ENCODE peak calls at places on chromosomes 3 and 15, in ten cellular contexts. A, R, E, X, U, G, L, H, B and Z are unnamed samples.

GRCh38 chr3:16788440-16789057 is 96.2 kb upstream of the PLCL2 start:
- DNase-seq in A (no peak), R (no peak), E (no peak), X (no peak), U (no peak), G (no peak), L (peak), H (no peak), B (no peak), Z (no peak)

GRCh38 chr3:71189480-71189879 is 394.0 kb downstream of the FOXP1 start:
- DNase-seq in A (peak), R (no peak), E (no peak), X (no peak), U (no peak), G (no peak), L (peak), H (no peak), B (no peak), Z (no peak)

GRCh38 chr3:4983739-4984510 is 4.7 kb downstream of the BHLHE40 start:
- DNase-seq in A (peak), R (no peak), E (peak), X (no peak), U (peak), G (peak), L (no peak), H (no peak), B (peak), Z (no peak)

GRCh38 chr3:25174251-25174650 is 253.8 kb upstream of the RARB start:
- DNase-seq in A (no peak), R (no peak), E (no peak), X (no peak), U (no peak), G (no peak), L (no peak), H (no peak), B (no peak), Z (no peak)

GRCh38 chr15:62469874-62470688 is 305.0 kb upstream of the C2CD4B start:
- DNase-seq in A (peak), R (no peak), E (peak), X (no peak), U (no peak), G (no peak), L (no peak), H (no peak), B (no peak), Z (no peak)

GRCh38 chr3:158909870-158910269 is 108.0 kb downstream of the MFSD1 start:
- DNase-seq in A (no peak), R (no peak), E (no peak), X (no peak), U (no peak), G (no peak), L (no peak), H (no peak), B (no peak), Z (no peak)

GRCh38 chr3:119595639-119596329 is 1.9 kb upstream of the PLA1A start:
- DNase-seq in A (no peak), R (no peak), E (no peak), X (no peak), U (no peak), G (no peak), L (peak), H (no peak), B (no peak), Z (no peak)

GRCh38 chr3:156305672-156306071 is 185.3 kb downstream of the KCNAB1 start:
- DNase-seq in A (no peak), R (no peak), E (no peak), X (no peak), U (no peak), G (no peak), L (no peak), H (no peak), B (no peak), Z (no peak)

GRCh38 chr3:97711664-97712063 is 52.9 kb upstream of the ARL6 start:
- DNase-seq in A (no peak), R (no peak), E (no peak), X (no peak), U (no peak), G (no peak), L (no peak), H (no peak), B (no peak), Z (no peak)

GRCh38 chr3:143063018-143063417 is 56.6 kb upstream of the CHST2 start:
- DNase-seq in A (peak), R (no peak), E (no peak), X (no peak), U (no peak), G (no peak), L (no peak), H (no peak), B (no peak), Z (peak)

GRCh38 chr3:122030381-122031122 is 8.5 kb upstream of the ILDR1 start:
- DNase-seq in A (peak), R (no peak), E (no peak), X (no peak), U (peak), G (no peak), L (peak), H (no peak), B (no peak), Z (peak)

GRCh38 chr3:151305778-151306157 is 10.9 kb downstream of the GPR87 start:
- DNase-seq in A (peak), R (no peak), E (no peak), X (no peak), U (no peak), G (no peak), L (no peak), H (no peak), B (no peak), Z (no peak)

GRCh38 chr15:77454956-77455355 is 34.3 kb downstream of the HMG20A start:
- DNase-seq in A (no peak), R (no peak), E (no peak), X (no peak), U (no peak), G (no peak), L (no peak), H (no peak), B (no peak), Z (no peak)

GRCh38 chr3:155605571-155605970 is 139.3 kb downstream of the PLCH1 start:
- DNase-seq in A (no peak), R (no peak), E (no peak), X (no peak), U (no peak), G (no peak), L (no peak), H (no peak), B (no peak), Z (no peak)

GRCh38 chr3:147360936-147361670 is 45.2 kb downstream of the ZIC4 start:
- DNase-seq in A (no peak), R (peak), E (no peak), X (no peak), U (no peak), G (no peak), L (no peak), H (no peak), B (no peak), Z (no peak)

GRCh38 chr3:43695443-43695842 is 4.7 kb downstream of the ABHD5 start:
- DNase-seq in A (peak), R (no peak), E (no peak), X (no peak), U (no peak), G (no peak), L (peak), H (no peak), B (no peak), Z (no peak)

GRCh38 chr15:74497584-74497983 is 36.6 kb upstream of the UBL7 start:
- DNase-seq in A (no peak), R (peak), E (no peak), X (no peak), U (no peak), G (no peak), L (no peak), H (no peak), B (peak), Z (no peak)

GRCh38 chr3:183279371-183279770 is 26.3 kb downstream of the B3GNT5 start:
- DNase-seq in A (no peak), R (no peak), E (no peak), X (no peak), U (no peak), G (no peak), L (no peak), H (no peak), B (no peak), Z (no peak)

GRCh38 chr3:137765310-137766033 is 1.4 kb downstream of the SOX14 start:
- DNase-seq in A (no peak), R (no peak), E (no peak), X (no peak), U (no peak), G (no peak), L (no peak), H (no peak), B (no peak), Z (no peak)

GRCh38 chr3:123419850-123420292 is 29.0 kb downstream of the ADCY5 start:
- DNase-seq in A (no peak), R (no peak), E (peak), X (no peak), U (no peak), G (no peak), L (no peak), H (no peak), B (no peak), Z (no peak)

GRCh38 chr3:143586565-143586964 is 261.7 kb downstream of the SLC9A9 start:
- DNase-seq in A (no peak), R (no peak), E (no peak), X (no peak), U (no peak), G (no peak), L (no peak), H (no peak), B (no peak), Z (no peak)

GRCh38 chr15:74035121-74035829 is 40.8 kb downstream of the PML start:
- DNase-seq in A (no peak), R (no peak), E (no peak), X (no peak), U (no peak), G (no peak), L (no peak), H (no peak), B (no peak), Z (no peak)

GRCh38 chr15:83559310-83559966 is 94.5 kb upstream of the ADAMTSL3 start:
- DNase-seq in A (peak), R (no peak), E (peak), X (no peak), U (peak), G (peak), L (peak), H (no peak), B (peak), Z (peak)

GRCh38 chr15:58870451-58870850 is 63.0 kb downstream of the SLTM start:
- DNase-seq in A (peak), R (no peak), E (no peak), X (no peak), U (no peak), G (no peak), L (no peak), H (no peak), B (no peak), Z (no peak)

GRCh38 chr3:82364827-82365226 is 603.4 kb upstream of the GBE1 start:
- DNase-seq in A (no peak), R (no peak), E (no peak), X (no peak), U (no peak), G (no peak), L (no peak), H (no peak), B (no peak), Z (no peak)

GRCh38 chr15:69934607-69935006 is 163.1 kb downstream of the TLE3 start:
- DNase-seq in A (no peak), R (no peak), E (no peak), X (no peak), U (no peak), G (no peak), L (no peak), H (no peak), B (no peak), Z (no peak)

GRCh38 chr15:41001524-41001923 is 48.3 kb downstream of the CHAC1 start:
- DNase-seq in A (no peak), R (no peak), E (no peak), X (no peak), U (no peak), G (peak), L (no peak), H (no peak), B (no peak), Z (no peak)

GRCh38 chr3:169145551-169145950 is 518.0 kb downstream of the MECOM start:
- DNase-seq in A (no peak), R (no peak), E (no peak), X (no peak), U (no peak), G (no peak), L (peak), H (no peak), B (no peak), Z (no peak)

GRCh38 chr15:75791337-75791713 is 51.9 kb upstream of the UBE2Q2 start:
- DNase-seq in A (no peak), R (no peak), E (no peak), X (no peak), U (no peak), G (no peak), L (no peak), H (no peak), B (no peak), Z (no peak)

GRCh38 chr3:111277226-111277625 is 205.6 kb downstream of the NECTIN3 start:
- DNase-seq in A (peak), R (no peak), E (no peak), X (no peak), U (no peak), G (no peak), L (peak), H (no peak), B (no peak), Z (peak)

GRCh38 chr3:182389041-182389815 is 404.1 kb upstream of the ATP11B start:
- DNase-seq in A (no peak), R (no peak), E (no peak), X (no peak), U (no peak), G (peak), L (no peak), H (no peak), B (peak), Z (no peak)

GRCh38 chr3:33170531-33170930 is 48.1 kb downstream of the SUSD5 start:
- DNase-seq in A (no peak), R (peak), E (no peak), X (no peak), U (no peak), G (no peak), L (no peak), H (no peak), B (no peak), Z (no peak)

GRCh38 chr3:169771651-169772529 is 1.3 kb upstream of the MYNN start:
- DNase-seq in A (peak), R (peak), E (peak), X (no peak), U (peak), G (peak), L (peak), H (peak), B (peak), Z (peak)

GRCh38 chr3:84959470-84960380 is 936 bp downstream of the CADM2 start:
- DNase-seq in A (no peak), R (no peak), E (no peak), X (no peak), U (no peak), G (no peak), L (no peak), H (no peak), B (no peak), Z (no peak)

GRCh38 chr3:171309906-171310359 is 150.3 kb downstream of the TNIK start:
- DNase-seq in A (peak), R (peak), E (no peak), X (no peak), U (no peak), G (no peak), L (no peak), H (no peak), B (no peak), Z (peak)